ENCODE peak calls at places on chromosomes 1 and 21, in nine cellular contexts. W is GM23338; U is HAP-1; B is fibroblast of mammary gland; O is HEK293T; E is NCI-H2081; X is GM04503; D is astrocyte of the cerebellum; H is activated naive CD8-positive, alpha-beta T cell treated with anti-CD3 and anti-CD28 coated beads, Interleukin-2, amount 50 U/mL, for 24 hours. N is an unnamed sample.

GRCh38 chr1:85307987-85308836 is 31.8 kb upstream of the BCL10 start:
- DNase-seq in W (peak; percentile 98), U (peak; percentile 92), B (peak; percentile 86), O (peak; percentile 91), E (peak; percentile 22), X (no peak), D (peak; percentile 82), H (peak; percentile 77), N (peak; percentile 54)

GRCh38 chr1:234958066-234958701 is 170.5 kb downstream of the TOMM20 start:
- DNase-seq in W (peak; percentile 34), U (no peak), B (no peak), O (no peak), E (no peak), X (no peak), D (no peak), H (no peak), N (no peak)

GRCh38 chr1:69499203-69499803 is 68.4 kb upstream of the LRRC7 start:
- DNase-seq in W (no peak), U (no peak), B (no peak), O (no peak), E (no peak), X (no peak), D (no peak), H (no peak), N (no peak)

GRCh38 chr21:31310750-31311149 is 33.3 kb downstream of the TIAM1 start:
- DNase-seq in W (peak; percentile 71), U (no peak), B (peak; percentile 13), O (no peak), E (peak; percentile 77), X (no peak), D (no peak), H (no peak), N (peak; percentile 76)

GRCh38 chr1:103106426-103107321 is 1.6 kb downstream of the COL11A1 start:
- DNase-seq in W (peak; percentile 72), U (peak; percentile 46), B (peak; percentile 56), O (peak; percentile 46), E (peak; percentile 48), X (no peak), D (peak; percentile 49), H (no peak), N (peak; percentile 81)

GRCh38 chr1:110478886-110479285 is 27.9 kb downstream of the PROK1 start:
- DNase-seq in W (no peak), U (no peak), B (no peak), O (no peak), E (no peak), X (no peak), D (no peak), H (no peak), N (no peak)

GRCh38 chr21:46115441-46116188 is 17.7 kb downstream of the COL6A2 start:
- DNase-seq in W (no peak), U (no peak), B (peak; percentile 4), O (no peak), E (no peak), X (no peak), D (no peak), H (no peak), N (no peak)

GRCh38 chr1:167312871-167313270 is 92.2 kb downstream of the POU2F1 start:
- DNase-seq in W (no peak), U (no peak), B (no peak), O (no peak), E (no peak), X (no peak), D (no peak), H (no peak), N (peak; percentile 46)

GRCh38 chr1:43978264-43978550 is 803 bp upstream of the B4GALT2 start:
- DNase-seq in W (no peak), U (no peak), B (no peak), O (no peak), E (no peak), X (no peak), D (no peak), H (no peak), N (no peak)

GRCh38 chr1:11272842-11273594 is at the start of gene UBIAD1:
- DNase-seq in W (peak; percentile 92), U (peak; percentile 79), B (peak; percentile 77), O (peak; percentile 96), E (peak; percentile 76), X (no peak), D (peak; percentile 68), H (peak; percentile 87), N (peak; percentile 87)

GRCh38 chr1:198829948-198830347 is 191.1 kb downstream of the PTPRC start:
- DNase-seq in W (peak; percentile 68), U (no peak), B (peak; percentile 34), O (no peak), E (no peak), X (no peak), D (peak; percentile 18), H (no peak), N (no peak)

GRCh38 chr1:230127105-230128054 is 60.3 kb downstream of the GALNT2 start:
- DNase-seq in W (peak; percentile 65), U (no peak), B (no peak), O (no peak), E (peak; percentile 57), X (no peak), D (no peak), H (peak; percentile 52), N (no peak)

GRCh38 chr21:38299651-38300050 is 42.9 kb downstream of the KCNJ15 start:
- DNase-seq in W (no peak), U (no peak), B (no peak), O (no peak), E (no peak), X (no peak), D (no peak), H (no peak), N (no peak)

GRCh38 chr1:6909857-6910256 is 124.6 kb downstream of the CAMTA1 start:
- DNase-seq in W (no peak), U (no peak), B (no peak), O (no peak), E (no peak), X (no peak), D (no peak), H (no peak), N (no peak)

GRCh38 chr1:54623216-54624007 is at the start of gene FAM151A:
- DNase-seq in W (no peak), U (no peak), B (no peak), O (no peak), E (no peak), X (no peak), D (no peak), H (no peak), N (no peak)

GRCh38 chr1:21246905-21247642 is 43.2 kb downstream of the ECE1 start:
- DNase-seq in W (no peak), U (no peak), B (no peak), O (no peak), E (no peak), X (no peak), D (no peak), H (no peak), N (no peak)

GRCh38 chr1:155871390-155871789 is 12.0 kb downstream of the SYT11 start:
- DNase-seq in W (no peak), U (no peak), B (no peak), O (no peak), E (peak; percentile 82), X (no peak), D (no peak), H (no peak), N (no peak)

GRCh38 chr1:159946242-159947187 is 1.1 kb upstream of the IGSF9 start:
- DNase-seq in W (no peak), U (no peak), B (peak; percentile 26), O (no peak), E (no peak), X (no peak), D (no peak), H (no peak), N (no peak)